ENCODE peak calls at places on chromosome X, in eight cellular contexts. G is heart right ventricle; R is mammary epithelial cell; V is CD4-positive, alpha-beta T cell; E is OCI-LY7; A is right atrium auricular region; K is K562; Z is A549. H is an unnamed sample.
A peak's percentile ranks its signal among the peaks of the same experiment; 100 is the strongest.

GRCh38 chrX:153953342-153953830 is 8.9 kb upstream of the RENBP start:
- DNase-seq in G (peak; percentile 56), R (peak; percentile 34), V (peak; percentile 73), E (peak; percentile 54), A (peak; percentile 76), K (peak; percentile 77), Z (peak; percentile 68), H (peak; percentile 23)

GRCh38 chrX:57985951-57986350 is 75.7 kb upstream of the ZXDA start:
- DNase-seq in G (no peak), R (no peak), V (no peak), E (no peak), A (no peak), K (no peak), Z (no peak), H (no peak)

GRCh38 chrX:131201986-131202385 is 87.1 kb downstream of the IGSF1 start:
- DNase-seq in G (no peak), R (no peak), V (no peak), E (no peak), A (no peak), K (no peak), Z (no peak), H (no peak)

GRCh38 chrX:108167211-108167872 is 75.8 kb downstream of the ATG4A start:
- DNase-seq in G (no peak), R (peak; percentile 56), V (no peak), E (no peak), A (no peak), K (peak; percentile 11), Z (peak; percentile 13), H (no peak)

GRCh38 chrX:153669174-153669890 is 4.3 kb downstream of the PNCK start:
- DNase-seq in G (no peak), R (no peak), V (peak; percentile 33), E (peak; percentile 46), A (no peak), K (peak; percentile 65), Z (peak; percentile 55), H (no peak)

GRCh38 chrX:17788439-17788838 is 51.1 kb downstream of the SCML1 start:
- DNase-seq in G (peak; percentile 11), R (peak; percentile 8), V (peak; percentile 24), E (peak; percentile 14), A (no peak), K (peak; percentile 52), Z (peak; percentile 53), H (peak; percentile 3)

GRCh38 chrX:85897376-85898110 is 149.8 kb downstream of the CHM start:
- DNase-seq in G (no peak), R (no peak), V (no peak), E (no peak), A (no peak), K (peak; percentile 31), Z (no peak), H (no peak)

GRCh38 chrX:88886908-88887307 is 139.9 kb downstream of the CPXCR1 start:
- DNase-seq in G (no peak), R (no peak), V (no peak), E (no peak), A (no peak), K (no peak), Z (no peak), H (no peak)

GRCh38 chrX:71131510-71131909 is 13.1 kb downstream of the MED12 start:
- DNase-seq in G (no peak), R (no peak), V (no peak), E (no peak), A (no peak), K (peak; percentile 88), Z (no peak), H (no peak)

GRCh38 chrX:79130857-79131256 is 13.6 kb upstream of the GPR174 start:
- DNase-seq in G (no peak), R (no peak), V (no peak), E (no peak), A (no peak), K (no peak), Z (no peak), H (no peak)

GRCh38 chrX:47662144-47662657 is 3.2 kb upstream of the UXT start:
- DNase-seq in G (no peak), R (peak; percentile 76), V (no peak), E (no peak), A (peak; percentile 63), K (peak; percentile 91), Z (no peak), H (no peak)

GRCh38 chrX:48958635-48959094 is 1.3 kb upstream of the OTUD5 start:
- DNase-seq in G (peak; percentile 37), R (peak; percentile 46), V (no peak), E (no peak), A (peak; percentile 67), K (peak; percentile 35), Z (peak; percentile 41), H (no peak)

GRCh38 chrX:45788315-45788714 is 587.6 kb upstream of the DIPK2B start:
- DNase-seq in G (no peak), R (peak; percentile 78), V (no peak), E (no peak), A (no peak), K (no peak), Z (no peak), H (no peak)

DNA sequence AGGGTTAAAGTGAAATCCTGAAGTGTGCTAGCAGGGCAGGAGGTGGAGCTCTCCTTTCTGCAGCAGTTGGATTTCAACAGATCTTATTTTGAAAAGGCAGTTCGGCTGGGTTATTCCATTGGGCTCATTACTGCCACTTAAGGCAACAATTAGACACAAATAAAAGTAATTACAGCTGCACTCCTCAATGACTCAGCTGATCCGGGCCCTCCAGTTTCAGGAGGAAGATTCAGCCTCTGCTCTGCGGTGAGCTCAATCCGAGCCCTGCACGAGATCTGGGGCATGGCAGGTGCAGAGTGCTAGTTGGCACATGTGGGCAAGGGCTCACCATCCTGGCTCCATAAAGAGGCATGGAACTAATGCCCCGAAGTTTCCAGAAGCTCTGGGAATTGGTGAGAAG is 85.4 kb downstream of the PHKA2 start:
- DNase-seq in G (no peak), R (no peak), V (no peak), E (no peak), A (no peak), K (no peak), Z (no peak), H (no peak)
- H3K27ac ChIP-seq in G (no peak overlapping the region), R (no peak overlapping the region), V (no peak overlapping the region), E (no peak overlapping the region), A (no peak overlapping the region), K (no peak overlapping the region), Z (peak overlapping the region; percentile 31), H (no peak overlapping the region)

GRCh38 chrX:119828446-119828845 is 24.3 kb downstream of the UPF3B start:
- DNase-seq in G (no peak), R (no peak), V (no peak), E (no peak), A (no peak), K (no peak), Z (no peak), H (no peak)

GRCh38 chrX:119826399-119826959 is 26.3 kb downstream of the UPF3B start:
- DNase-seq in G (no peak), R (peak; percentile 10), V (no peak), E (no peak), A (no peak), K (no peak), Z (no peak), H (no peak)
- H3K27ac ChIP-seq in G (no peak overlapping the region), R (no peak overlapping the region), V (no peak overlapping the region), E (no peak overlapping the region), A (no peak overlapping the region), K (no peak overlapping the region), Z (no peak overlapping the region), H (no peak overlapping the region)

DNA sequence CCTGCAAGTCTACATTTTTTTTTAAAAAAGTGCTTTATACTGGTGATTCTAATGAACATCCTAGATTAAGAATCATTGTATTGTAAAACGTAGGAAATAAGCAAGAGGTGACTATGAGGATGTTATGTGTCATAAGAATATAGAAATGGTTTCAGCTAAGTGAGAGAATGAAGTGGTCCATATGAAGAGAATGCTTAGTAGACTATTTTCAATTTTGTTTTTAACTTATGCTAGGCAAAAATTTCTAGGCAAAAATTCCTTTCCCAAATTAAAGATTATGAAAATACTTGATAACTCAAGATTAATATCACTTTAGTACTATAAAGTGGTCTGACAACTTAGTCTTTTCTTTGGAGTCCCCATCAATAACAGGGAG is 825 bp downstream of the DYNLT3 start:
- DNase-seq in G (no peak), R (no peak), V (no peak), E (no peak), A (no peak), K (no peak), Z (no peak), H (no peak)
- H3K27ac ChIP-seq in G (peak overlapping the region; percentile 91), R (peak overlapping the region; percentile 79), V (peak overlapping the region; percentile 83), E (no peak overlapping the region), A (peak overlapping the region; percentile 85), K (no peak overlapping the region), Z (peak overlapping the region; percentile 87), H (peak overlapping the region; percentile 45)

GRCh38 chrX:53072418-53073114 is 9.6 kb upstream of the TSPYL2 start:
- DNase-seq in G (no peak), R (no peak), V (no peak), E (peak; percentile 17), A (no peak), K (no peak), Z (no peak), H (no peak)

GRCh38 chrX:53074987-53075386 is 7.2 kb upstream of the TSPYL2 start:
- DNase-seq in G (no peak), R (no peak), V (no peak), E (no peak), A (no peak), K (peak; percentile 47), Z (no peak), H (no peak)

GRCh38 chrX:53073115-53073581 is 9.0 kb upstream of the TSPYL2 start:
- DNase-seq in G (no peak), R (no peak), V (no peak), E (peak; percentile 28), A (no peak), K (no peak), Z (no peak), H (no peak)

GRCh38 chrX:53071064-53071463 is 11.1 kb upstream of the TSPYL2 start:
- DNase-seq in G (no peak), R (no peak), V (no peak), E (no peak), A (peak; percentile 54), K (no peak), Z (no peak), H (no peak)

GRCh38 chrX:53071604-53072417 is 10.4 kb upstream of the TSPYL2 start:
- DNase-seq in G (peak; percentile 46), R (peak; percentile 64), V (peak; percentile 47), E (peak; percentile 84), A (peak; percentile 87), K (peak; percentile 81), Z (peak; percentile 56), H (peak; percentile 8)
- H3K27ac ChIP-seq in G (no peak overlapping the region), R (no peak overlapping the region), V (no peak overlapping the region), E (peak overlapping the region; percentile 86), A (peak overlapping the region; percentile 78), K (no peak overlapping the region), Z (peak overlapping the region; percentile 74), H (peak overlapping the region; percentile 66)

H was measured in substantia nigra.